ENCODE peak calls at places on chromosome 22, in nine cellular contexts. P, K, Y, G, E, C, S, X and R are unnamed samples.

GRCh38 chr22:37498289-37498909 is 12.2 kb upstream of the MFNG start:
- DNase-seq in P (peak), K (no peak), Y (no peak), G (no peak), E (peak), C (peak), S (peak), X (peak), R (no peak)

GRCh38 chr22:30427871-30428270 is 2.3 kb downstream of the MTFP1 start:
- DNase-seq in P (no peak), K (no peak), Y (no peak), G (no peak), E (no peak), C (no peak), S (no peak), X (no peak), R (no peak)

GRCh38 chr22:19913337-19913936 is 28.1 kb upstream of the COMT start:
- DNase-seq in P (no peak), K (no peak), Y (no peak), G (no peak), E (no peak), C (no peak), S (no peak), X (no peak), R (no peak)

GRCh38 chr22:20224917-20225692 is 43.0 kb downstream of the RTN4R start:
- DNase-seq in P (no peak), K (no peak), Y (no peak), G (no peak), E (no peak), C (no peak), S (no peak), X (no peak), R (no peak)

GRCh38 chr22:27397948-27398330 is 403.6 kb downstream of the MN1 start:
- DNase-seq in P (no peak), K (no peak), Y (peak), G (no peak), E (no peak), C (no peak), S (no peak), X (no peak), R (no peak)

GRCh38 chr22:44931077-44931540 is 78.7 kb downstream of the PHF21B start:
- DNase-seq in P (no peak), K (no peak), Y (peak), G (no peak), E (no peak), C (no peak), S (no peak), X (no peak), R (peak)

GRCh38 chr22:20825624-20826023 is 33.0 kb downstream of the PI4KA start:
- DNase-seq in P (no peak), K (no peak), Y (no peak), G (no peak), E (no peak), C (no peak), S (no peak), X (no peak), R (no peak)

GRCh38 chr22:41818596-41818995 is 14.3 kb upstream of the SREBF2 start:
- DNase-seq in P (no peak), K (no peak), Y (no peak), G (no peak), E (no peak), C (no peak), S (no peak), X (no peak), R (no peak)

GRCh38 chr22:47561766-47562165 is 799.3 kb downstream of the TBC1D22A start:
- DNase-seq in P (no peak), K (no peak), Y (no peak), G (no peak), E (no peak), C (no peak), S (no peak), X (no peak), R (no peak)

GRCh38 chr22:37267128-37267587 is 15.2 kb upstream of the CYTH4 start:
- DNase-seq in P (peak), K (no peak), Y (peak), G (peak), E (peak), C (peak), S (peak), X (peak), R (peak)

GRCh38 chr22:29314074-29314473 is 1.4 kb downstream of the RASL10A start:
- DNase-seq in P (no peak), K (no peak), Y (peak), G (no peak), E (no peak), C (no peak), S (no peak), X (peak), R (no peak)

GRCh38 chr22:27438271-27438980 is 363.1 kb downstream of the MN1 start:
- DNase-seq in P (no peak), K (peak), Y (no peak), G (no peak), E (no peak), C (no peak), S (no peak), X (no peak), R (no peak)

GRCh38 chr22:24772493-24773220 is 1.9 kb downstream of the PIWIL3 start:
- DNase-seq in P (no peak), K (no peak), Y (no peak), G (no peak), E (no peak), C (no peak), S (peak), X (no peak), R (peak)

GRCh38 chr22:45468872-45469572 is 33.7 kb upstream of the FBLN1 start:
- DNase-seq in P (no peak), K (no peak), Y (no peak), G (no peak), E (no peak), C (no peak), S (no peak), X (no peak), R (no peak)

GRCh38 chr22:16563555-16564520 is 28.8 kb downstream of the CCT8L2 start:
- DNase-seq in P (no peak), K (no peak), Y (no peak), G (no peak), E (no peak), C (no peak), S (no peak), X (no peak), R (no peak)

GRCh38 chr22:39999144-39999757 is 4.5 kb downstream of the FAM83F start:
- DNase-seq in P (no peak), K (no peak), Y (no peak), G (no peak), E (no peak), C (no peak), S (no peak), X (no peak), R (no peak)

GRCh38 chr22:37985050-37985585 is 763 bp upstream of the SOX10 start:
- DNase-seq in P (no peak), K (no peak), Y (no peak), G (no peak), E (no peak), C (no peak), S (no peak), X (no peak), R (no peak)

GRCh38 chr22:17369553-17370035 is 334 bp downstream of the CECR2 start:
- DNase-seq in P (peak), K (no peak), Y (peak), G (no peak), E (peak), C (peak), S (peak), X (no peak), R (no peak)

GRCh38 chr22:46661221-46661851 is 41.1 kb downstream of the GRAMD4 start:
- DNase-seq in P (no peak), K (peak), Y (no peak), G (no peak), E (no peak), C (peak), S (no peak), X (peak), R (no peak)

GRCh38 chr22:45200862-45201511 is 37.3 kb downstream of the NUP50 start:
- DNase-seq in P (no peak), K (no peak), Y (no peak), G (no peak), E (no peak), C (no peak), S (no peak), X (no peak), R (no peak)

GRCh38 chr22:19943665-19944026 is 2.0 kb upstream of the TXNRD2 start:
- DNase-seq in P (no peak), K (no peak), Y (no peak), G (no peak), E (no peak), C (no peak), S (no peak), X (no peak), R (no peak)

GRCh38 chr22:32204856-32205722 is at the start of gene RFPL2:
- DNase-seq in P (no peak), K (no peak), Y (no peak), G (no peak), E (peak), C (peak), S (peak), X (peak), R (no peak)

GRCh38 chr22:44538071-44538470 is 40.0 kb upstream of the RTL6 start:
- DNase-seq in P (no peak), K (no peak), Y (no peak), G (no peak), E (no peak), C (no peak), S (no peak), X (no peak), R (no peak)

GRCh38 chr22:24694971-24695928 is 79.3 kb downstream of the PIWIL3 start:
- DNase-seq in P (no peak), K (no peak), Y (no peak), G (no peak), E (no peak), C (no peak), S (no peak), X (no peak), R (no peak)

GRCh38 chr22:49814856-49815255 is 12.8 kb downstream of the BRD1 start:
- DNase-seq in P (no peak), K (no peak), Y (no peak), G (no peak), E (no peak), C (no peak), S (no peak), X (no peak), R (no peak)